ENCODE peak calls at places on chromosome 11, in ten cellular contexts. One of them, this sample, is unnamed.

GRCh38 chr11:10664005-10664404 is 29.6 kb downstream of the IRAG1 start:
- DNase-seq in progenitor cell of endocrine pancreas: no peak
- DNase-seq in CD4-positive, CD25-positive, alpha-beta regulatory T cell: no peak
- DNase-seq in germinal center: no peak
- DNase-seq in EL: no peak
- DNase-seq in head of caudate nucleus: no peak
- DNase-seq in IMR-90: no peak
- DNase-seq in stimulated activated CD8-positive, alpha-beta memory T cell treated with anti-CD3 and anti-CD28 coated beads, Interleukin-4, amount 100 ng/mL, for 24 hours: no peak
- DNase-seq in nephron progenitor cell: no peak
- DNase-seq in H1: no peak
- DNase-seq in this sample: no peak

GRCh38 chr11:115659061-115659963 is 155.1 kb upstream of the CADM1 start:
- DNase-seq in progenitor cell of endocrine pancreas: peak
- DNase-seq in CD4-positive, CD25-positive, alpha-beta regulatory T cell: no peak
- DNase-seq in germinal center: no peak
- DNase-seq in EL: peak
- DNase-seq in head of caudate nucleus: no peak
- DNase-seq in IMR-90: peak
- DNase-seq in stimulated activated CD8-positive, alpha-beta memory T cell treated with anti-CD3 and anti-CD28 coated beads, Interleukin-4, amount 100 ng/mL, for 24 hours: no peak
- DNase-seq in nephron progenitor cell: peak
- DNase-seq in H1: peak
- DNase-seq in this sample: peak

GRCh38 chr11:94722735-94723134 is 45.4 kb upstream of the AMOTL1 start:
- DNase-seq in progenitor cell of endocrine pancreas: no peak
- DNase-seq in CD4-positive, CD25-positive, alpha-beta regulatory T cell: no peak
- DNase-seq in germinal center: no peak
- DNase-seq in EL: no peak
- DNase-seq in head of caudate nucleus: no peak
- DNase-seq in IMR-90: no peak
- DNase-seq in stimulated activated CD8-positive, alpha-beta memory T cell treated with anti-CD3 and anti-CD28 coated beads, Interleukin-4, amount 100 ng/mL, for 24 hours: no peak
- DNase-seq in nephron progenitor cell: no peak
- DNase-seq in H1: no peak
- DNase-seq in this sample: no peak

GRCh38 chr11:85680897-85681296 is 5.1 kb downstream of the CCDC89 start:
- DNase-seq in progenitor cell of endocrine pancreas: no peak
- DNase-seq in CD4-positive, CD25-positive, alpha-beta regulatory T cell: peak
- DNase-seq in germinal center: no peak
- DNase-seq in EL: no peak
- DNase-seq in head of caudate nucleus: no peak
- DNase-seq in IMR-90: no peak
- DNase-seq in stimulated activated CD8-positive, alpha-beta memory T cell treated with anti-CD3 and anti-CD28 coated beads, Interleukin-4, amount 100 ng/mL, for 24 hours: no peak
- DNase-seq in nephron progenitor cell: no peak
- DNase-seq in H1: no peak
- DNase-seq in this sample: no peak

GRCh38 chr11:36367806-36368680 is 72.0 kb downstream of the PRR5L start:
- DNase-seq in progenitor cell of endocrine pancreas: no peak
- DNase-seq in CD4-positive, CD25-positive, alpha-beta regulatory T cell: no peak
- DNase-seq in germinal center: no peak
- DNase-seq in EL: no peak
- DNase-seq in head of caudate nucleus: no peak
- DNase-seq in IMR-90: no peak
- DNase-seq in stimulated activated CD8-positive, alpha-beta memory T cell treated with anti-CD3 and anti-CD28 coated beads, Interleukin-4, amount 100 ng/mL, for 24 hours: no peak
- DNase-seq in nephron progenitor cell: no peak
- DNase-seq in H1: no peak
- DNase-seq in this sample: no peak

GRCh38 chr11:130181295-130182272 is 22.0 kb downstream of the ST14 start:
- DNase-seq in progenitor cell of endocrine pancreas: no peak
- DNase-seq in CD4-positive, CD25-positive, alpha-beta regulatory T cell: no peak
- DNase-seq in germinal center: peak
- DNase-seq in EL: peak
- DNase-seq in head of caudate nucleus: no peak
- DNase-seq in IMR-90: peak
- DNase-seq in stimulated activated CD8-positive, alpha-beta memory T cell treated with anti-CD3 and anti-CD28 coated beads, Interleukin-4, amount 100 ng/mL, for 24 hours: no peak
- DNase-seq in nephron progenitor cell: peak
- DNase-seq in H1: no peak
- DNase-seq in this sample: peak

GRCh38 chr11:44309483-44310197 is at the start of gene ALX4:
- DNase-seq in progenitor cell of endocrine pancreas: no peak
- DNase-seq in CD4-positive, CD25-positive, alpha-beta regulatory T cell: peak
- DNase-seq in germinal center: no peak
- DNase-seq in EL: peak
- DNase-seq in head of caudate nucleus: no peak
- DNase-seq in IMR-90: no peak
- DNase-seq in stimulated activated CD8-positive, alpha-beta memory T cell treated with anti-CD3 and anti-CD28 coated beads, Interleukin-4, amount 100 ng/mL, for 24 hours: no peak
- DNase-seq in nephron progenitor cell: peak
- DNase-seq in H1: peak
- DNase-seq in this sample: peak

GRCh38 chr11:115577701-115578100 is 73.5 kb upstream of the CADM1 start:
- DNase-seq in progenitor cell of endocrine pancreas: no peak
- DNase-seq in CD4-positive, CD25-positive, alpha-beta regulatory T cell: no peak
- DNase-seq in germinal center: no peak
- DNase-seq in EL: no peak
- DNase-seq in head of caudate nucleus: no peak
- DNase-seq in IMR-90: no peak
- DNase-seq in stimulated activated CD8-positive, alpha-beta memory T cell treated with anti-CD3 and anti-CD28 coated beads, Interleukin-4, amount 100 ng/mL, for 24 hours: no peak
- DNase-seq in nephron progenitor cell: no peak
- DNase-seq in H1: no peak
- DNase-seq in this sample: no peak

GRCh38 chr11:17544181-17544622 is at the start of gene USH1C:
- DNase-seq in progenitor cell of endocrine pancreas: no peak
- DNase-seq in CD4-positive, CD25-positive, alpha-beta regulatory T cell: no peak
- DNase-seq in germinal center: peak
- DNase-seq in EL: no peak
- DNase-seq in head of caudate nucleus: peak
- DNase-seq in IMR-90: no peak
- DNase-seq in stimulated activated CD8-positive, alpha-beta memory T cell treated with anti-CD3 and anti-CD28 coated beads, Interleukin-4, amount 100 ng/mL, for 24 hours: peak
- DNase-seq in nephron progenitor cell: peak
- DNase-seq in H1: peak
- DNase-seq in this sample: no peak

GRCh38 chr11:2138436-2139117 is 612 bp downstream of the IGF2 start:
- DNase-seq in progenitor cell of endocrine pancreas: no peak
- DNase-seq in CD4-positive, CD25-positive, alpha-beta regulatory T cell: no peak
- DNase-seq in germinal center: no peak
- DNase-seq in EL: no peak
- DNase-seq in head of caudate nucleus: no peak
- DNase-seq in IMR-90: no peak
- DNase-seq in stimulated activated CD8-positive, alpha-beta memory T cell treated with anti-CD3 and anti-CD28 coated beads, Interleukin-4, amount 100 ng/mL, for 24 hours: no peak
- DNase-seq in nephron progenitor cell: peak
- DNase-seq in H1: no peak
- DNase-seq in this sample: no peak

GRCh38 chr11:121391914-121392313 is 60.2 kb upstream of the SORL1 start:
- DNase-seq in progenitor cell of endocrine pancreas: no peak
- DNase-seq in CD4-positive, CD25-positive, alpha-beta regulatory T cell: no peak
- DNase-seq in germinal center: no peak
- DNase-seq in EL: no peak
- DNase-seq in head of caudate nucleus: no peak
- DNase-seq in IMR-90: no peak
- DNase-seq in stimulated activated CD8-positive, alpha-beta memory T cell treated with anti-CD3 and anti-CD28 coated beads, Interleukin-4, amount 100 ng/mL, for 24 hours: no peak
- DNase-seq in nephron progenitor cell: no peak
- DNase-seq in H1: no peak
- DNase-seq in this sample: peak

GRCh38 chr11:110962907-110963306 is 250.7 kb upstream of the ARHGAP20 start:
- DNase-seq in progenitor cell of endocrine pancreas: no peak
- DNase-seq in CD4-positive, CD25-positive, alpha-beta regulatory T cell: no peak
- DNase-seq in germinal center: no peak
- DNase-seq in EL: no peak
- DNase-seq in head of caudate nucleus: no peak
- DNase-seq in IMR-90: peak
- DNase-seq in stimulated activated CD8-positive, alpha-beta memory T cell treated with anti-CD3 and anti-CD28 coated beads, Interleukin-4, amount 100 ng/mL, for 24 hours: no peak
- DNase-seq in nephron progenitor cell: no peak
- DNase-seq in H1: no peak
- DNase-seq in this sample: no peak

GRCh38 chr11:17743808-17744119 is 9.2 kb downstream of the KCNC1 start:
- DNase-seq in progenitor cell of endocrine pancreas: no peak
- DNase-seq in CD4-positive, CD25-positive, alpha-beta regulatory T cell: no peak
- DNase-seq in germinal center: no peak
- DNase-seq in EL: peak
- DNase-seq in head of caudate nucleus: no peak
- DNase-seq in IMR-90: peak
- DNase-seq in stimulated activated CD8-positive, alpha-beta memory T cell treated with anti-CD3 and anti-CD28 coated beads, Interleukin-4, amount 100 ng/mL, for 24 hours: no peak
- DNase-seq in nephron progenitor cell: no peak
- DNase-seq in H1: no peak
- DNase-seq in this sample: no peak

GRCh38 chr11:12175694-12176241 is 65.4 kb downstream of the MICAL2 start:
- DNase-seq in progenitor cell of endocrine pancreas: no peak
- DNase-seq in CD4-positive, CD25-positive, alpha-beta regulatory T cell: peak
- DNase-seq in germinal center: no peak
- DNase-seq in EL: peak
- DNase-seq in head of caudate nucleus: no peak
- DNase-seq in IMR-90: peak
- DNase-seq in stimulated activated CD8-positive, alpha-beta memory T cell treated with anti-CD3 and anti-CD28 coated beads, Interleukin-4, amount 100 ng/mL, for 24 hours: no peak
- DNase-seq in nephron progenitor cell: no peak
- DNase-seq in H1: no peak
- DNase-seq in this sample: no peak

GRCh38 chr11:109604506-109604905 is 182.5 kb downstream of the C11orf87 start:
- DNase-seq in progenitor cell of endocrine pancreas: no peak
- DNase-seq in CD4-positive, CD25-positive, alpha-beta regulatory T cell: no peak
- DNase-seq in germinal center: no peak
- DNase-seq in EL: peak
- DNase-seq in head of caudate nucleus: no peak
- DNase-seq in IMR-90: no peak
- DNase-seq in stimulated activated CD8-positive, alpha-beta memory T cell treated with anti-CD3 and anti-CD28 coated beads, Interleukin-4, amount 100 ng/mL, for 24 hours: no peak
- DNase-seq in nephron progenitor cell: no peak
- DNase-seq in H1: no peak
- DNase-seq in this sample: no peak

GRCh38 chr11:3108183-3108721 is 51.0 kb upstream of the CARS1 start:
- DNase-seq in progenitor cell of endocrine pancreas: peak
- DNase-seq in CD4-positive, CD25-positive, alpha-beta regulatory T cell: no peak
- DNase-seq in germinal center: no peak
- DNase-seq in EL: no peak
- DNase-seq in head of caudate nucleus: no peak
- DNase-seq in IMR-90: no peak
- DNase-seq in stimulated activated CD8-positive, alpha-beta memory T cell treated with anti-CD3 and anti-CD28 coated beads, Interleukin-4, amount 100 ng/mL, for 24 hours: no peak
- DNase-seq in nephron progenitor cell: no peak
- DNase-seq in H1: peak
- DNase-seq in this sample: no peak

GRCh38 chr11:92707173-92707619 is 262.3 kb upstream of the MTNR1B start:
- DNase-seq in progenitor cell of endocrine pancreas: no peak
- DNase-seq in CD4-positive, CD25-positive, alpha-beta regulatory T cell: no peak
- DNase-seq in germinal center: no peak
- DNase-seq in EL: no peak
- DNase-seq in head of caudate nucleus: no peak
- DNase-seq in IMR-90: no peak
- DNase-seq in stimulated activated CD8-positive, alpha-beta memory T cell treated with anti-CD3 and anti-CD28 coated beads, Interleukin-4, amount 100 ng/mL, for 24 hours: no peak
- DNase-seq in nephron progenitor cell: no peak
- DNase-seq in H1: no peak
- DNase-seq in this sample: peak